ENCODE peak calls at places on chromosome 15, in five cellular contexts. E is K562, J is HepG2, X is SK-N-SH, T is GM12878. B is an unnamed sample.

GRCh38 chr15:95215016-95215415 is 983.7 kb downstream of the MCTP2 start:
- DNase-seq in E (no peak), J (no peak), X (no peak), T (no peak), B (no peak)

GRCh38 chr15:95051881-95052280 is 820.5 kb downstream of the MCTP2 start:
- DNase-seq in E (no peak), J (no peak), X (no peak), T (no peak), B (no peak)

GRCh38 chr15:89514596-89515406 is 18.4 kb upstream of the RHCG start:
- DNase-seq in E (no peak), J (no peak), X (no peak), T (no peak), B (no peak)

GRCh38 chr15:99098426-99098825 is 6.5 kb upstream of the SYNM start:
- DNase-seq in E (no peak), J (no peak), X (no peak), T (no peak), B (no peak)

GRCh38 chr15:79837846-79838245 is 59.0 kb downstream of the MTHFS start:
- DNase-seq in E (no peak), J (no peak), X (no peak), T (no peak), B (no peak)

GRCh38 chr15:45635763-45636292 is 999 bp downstream of the SQOR start:
- DNase-seq in E (no peak), J (no peak), X (no peak), T (no peak), B (no peak)

GRCh38 chr15:101538996-101539395 is 49.5 kb upstream of the PCSK6 start:
- DNase-seq in E (no peak), J (no peak), X (no peak), T (no peak), B (no peak)

GRCh38 chr15:36866896-36867295 is 233.5 kb downstream of the MEIS2 start:
- DNase-seq in E (no peak), J (no peak), X (no peak), T (no peak), B (no peak)

GRCh38 chr15:35437157-35437556 is 108.8 kb downstream of the DPH6 start:
- DNase-seq in E (no peak), J (no peak), X (no peak), T (no peak), B (no peak)

GRCh38 chr15:26261413-26261812 is 398.3 kb upstream of the ATP10A start:
- DNase-seq in E (no peak), J (no peak), X (no peak), T (no peak), B (no peak)

GRCh38 chr15:62758126-62758951 is 284.2 kb upstream of the TPM1 start:
- DNase-seq in E (no peak), J (peak), X (peak), T (no peak), B (no peak)

GRCh38 chr15:97504031-97504430 is 456.5 kb upstream of the ARRDC4 start:
- DNase-seq in E (no peak), J (no peak), X (no peak), T (no peak), B (no peak)

GRCh38 chr15:52566889-52567288 is 1.9 kb downstream of the ARPP19 start:
- DNase-seq in E (no peak), J (no peak), X (no peak), T (no peak), B (no peak)

GRCh38 chr15:40500584-40501330 is 30.0 kb downstream of the CHST14 start:
- DNase-seq in E (no peak), J (no peak), X (no peak), T (no peak), B (no peak)

GRCh38 chr15:75694241-75695182 is 18.1 kb downstream of the CSPG4 start:
- DNase-seq in E (peak), J (peak), X (peak), T (no peak), B (peak)

GRCh38 chr15:99019558-99020540 is 12.3 kb upstream of the PGPEP1L start:
- DNase-seq in E (no peak), J (peak), X (no peak), T (no peak), B (no peak)

GRCh38 chr15:101481917-101482525 is 7.5 kb downstream of the PCSK6 start:
- DNase-seq in E (no peak), J (no peak), X (no peak), T (no peak), B (no peak)

GRCh38 chr15:43253431-43254403 is 13.0 kb downstream of the TGM5 start:
- DNase-seq in E (no peak), J (no peak), X (no peak), T (peak), B (no peak)

GRCh38 chr15:100995471-100996430 is 76.6 kb downstream of the LRRK1 start:
- DNase-seq in E (no peak), J (no peak), X (no peak), T (no peak), B (no peak)

GRCh38 chr15:85318048-85318731 is 62.2 kb upstream of the AKAP13 start:
- DNase-seq in E (no peak), J (no peak), X (no peak), T (peak), B (no peak)

GRCh38 chr15:58510715-58511465 is 79.1 kb downstream of the LIPC start:
- DNase-seq in E (no peak), J (no peak), X (no peak), T (no peak), B (no peak)

GRCh38 chr15:71435552-71435951 is 320.3 kb downstream of the THSD4 start:
- DNase-seq in E (no peak), J (no peak), X (no peak), T (no peak), B (no peak)

GRCh38 chr15:59371458-59372351 is 966 bp downstream of the MYO1E start:
- DNase-seq in E (no peak), J (no peak), X (peak), T (no peak), B (peak)

GRCh38 chr15:52351206-52351907 is 55.8 kb upstream of the MYO5C start:
- DNase-seq in E (no peak), J (no peak), X (no peak), T (no peak), B (no peak)

GRCh38 chr15:62841891-62842559 is 200.5 kb upstream of the TPM1 start:
- DNase-seq in E (no peak), J (no peak), X (no peak), T (no peak), B (no peak)

GRCh38 chr15:85457392-85457968 is 77.1 kb downstream of the AKAP13 start:
- DNase-seq in E (no peak), J (no peak), X (no peak), T (peak), B (no peak)

GRCh38 chr15:80550219-80550909 is 144.7 kb upstream of the ABHD17C start:
- DNase-seq in E (no peak), J (peak), X (no peak), T (peak), B (no peak)

GRCh38 chr15:40092416-40093223 is 16.1 kb downstream of the BMF start:
- DNase-seq in E (no peak), J (peak), X (peak), T (no peak), B (no peak)

GRCh38 chr15:95857124-95857757 is 473.3 kb upstream of the NR2F2 start:
- DNase-seq in E (no peak), J (no peak), X (no peak), T (no peak), B (no peak)

GRCh38 chr15:79172801-79173460 is 82.4 kb upstream of the RASGRF1 start:
- DNase-seq in E (no peak), J (no peak), X (no peak), T (no peak), B (no peak)

GRCh38 chr15:90232941-90233700 is 620 bp downstream of the CIB1 start:
- DNase-seq in E (peak), J (peak), X (peak), T (no peak), B (peak)

GRCh38 chr15:81877533-81878227 is 168.1 kb downstream of the MEX3B start:
- DNase-seq in E (no peak), J (no peak), X (no peak), T (no peak), B (peak)

GRCh38 chr15:61921093-61921492 is 139.2 kb downstream of the VPS13C start:
- DNase-seq in E (no peak), J (no peak), X (no peak), T (no peak), B (no peak)

GRCh38 chr15:67183443-67184169 is 70.9 kb downstream of the AAGAB start:
- DNase-seq in E (no peak), J (peak), X (no peak), T (no peak), B (no peak)

GRCh38 chr15:27358751-27359434 is 387.9 kb downstream of the GABRG3 start:
- DNase-seq in E (peak), J (peak), X (peak), T (no peak), B (peak)

GRCh38 chr15:65085990-65086679 is 9.6 kb downstream of the KBTBD13 start:
- DNase-seq in E (peak), J (peak), X (peak), T (no peak), B (peak)

GRCh38 chr15:84944311-84944710 is 37.3 kb upstream of the PDE8A start:
- DNase-seq in E (no peak), J (no peak), X (no peak), T (no peak), B (no peak)

GRCh38 chr15:63893866-63894661 is 60.3 kb upstream of the HERC1 start:
- DNase-seq in E (no peak), J (no peak), X (no peak), T (no peak), B (no peak)

GRCh38 chr15:63891079-63891762 is 57.5 kb upstream of the HERC1 start:
- DNase-seq in E (peak), J (peak), X (peak), T (peak), B (peak)

GRCh38 chr15:63894662-63894949 is 60.9 kb upstream of the HERC1 start:
- DNase-seq in E (no peak), J (no peak), X (no peak), T (no peak), B (no peak)

GRCh38 chr15:63891763-63892123 is 58.0 kb upstream of the HERC1 start:
- DNase-seq in E (no peak), J (no peak), X (no peak), T (no peak), B (no peak)

GRCh38 chr15:63892794-63893441 is 59.2 kb upstream of the HERC1 start:
- DNase-seq in E (no peak), J (no peak), X (no peak), T (peak), B (no peak)
- TF ChIP-seq FOXM1 in E (no peak), J (no peak), X (no peak), T (no peak), B (no peak)

GRCh38 chr15:48644498-48644826 is 1.0 kb downstream of the FBN1 start:
- DNase-seq in E (no peak), J (no peak), X (no peak), T (no peak), B (no peak)
- TF ChIP-seq FOXM1 in E (no peak), J (no peak), X (no peak), T (no peak), B (no peak)

GRCh38 chr15:83475551-83475950 is 28.4 kb downstream of the SH3GL3 start:
- DNase-seq in E (no peak), J (no peak), X (no peak), T (no peak), B (no peak)
- TF ChIP-seq FOXM1 in E (no peak), J (no peak), X (no peak), T (no peak), B (no peak)

DNA sequence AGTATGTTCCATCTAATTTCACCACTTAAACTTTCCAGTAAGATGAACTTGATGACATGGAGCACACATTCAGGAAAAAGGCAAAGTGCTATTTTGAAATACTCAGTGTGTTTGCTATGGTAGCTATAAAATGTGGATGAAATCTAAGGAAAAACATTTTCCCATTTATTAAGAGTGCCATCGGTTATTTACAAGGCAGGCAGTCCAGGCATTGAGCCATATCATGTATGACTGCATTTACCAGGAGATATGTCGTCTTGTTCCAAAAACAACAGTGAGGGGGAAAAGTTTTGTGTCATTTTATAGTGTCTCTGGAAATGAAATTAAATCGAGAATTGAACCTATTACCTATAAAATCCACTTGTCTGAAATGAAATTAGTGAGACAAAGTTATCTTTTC is 13.7 kb downstream of the ANXA2 start:
- DNase-seq in E (no peak), J (no peak), X (no peak), T (no peak), B (no peak)
- TF ChIP-seq FOXM1 in E (no peak), J (no peak), X (no peak), T (no peak), B (no peak)

GRCh38 chr15:76799760-76800159 is 105.4 kb downstream of the SCAPER start:
- DNase-seq in E (peak), J (no peak), X (no peak), T (no peak), B (no peak)
- TF ChIP-seq FOXM1 in E (no peak), J (no peak), X (no peak), T (no peak), B (no peak)